ENCODE peak calls at places on chromosome 21, in five cellular contexts. N, H, F, O and G are unnamed samples.

GRCh38 chr21:35039595-35040291 is 9.4 kb downstream of the RUNX1 start:
- DNase-seq in N (no peak), H (no peak), F (no peak), O (no peak), G (no peak)

GRCh38 chr21:31908106-31909031 is 35.5 kb downstream of the HUNK start:
- DNase-seq in N (no peak), H (no peak), F (peak; percentile 83), O (no peak), G (no peak)

GRCh38 chr21:38351961-38352521 is 95.2 kb downstream of the KCNJ15 start:
- DNase-seq in N (no peak), H (no peak), F (peak; percentile 66), O (no peak), G (no peak)

GRCh38 chr21:45020629-45021427 is 53.6 kb upstream of the ADARB1 start:
- DNase-seq in N (no peak), H (no peak), F (peak; percentile 35), O (no peak), G (no peak)

GRCh38 chr21:21200103-21200938 is 202.1 kb downstream of the NCAM2 start:
- DNase-seq in N (no peak), H (no peak), F (no peak), O (no peak), G (no peak)

GRCh38 chr21:42533306-42533962 is 19.8 kb downstream of the SLC37A1 start:
- DNase-seq in N (no peak), H (no peak), F (peak; percentile 24), O (no peak), G (no peak)

GRCh38 chr21:46414965-46415275 is 43.8 kb upstream of the DIP2A start:
- DNase-seq in N (no peak), H (no peak), F (no peak), O (no peak), G (no peak)

GRCh38 chr21:36909901-36910561 is 56.4 kb downstream of the HLCS start:
- DNase-seq in N (no peak), H (no peak), F (no peak), O (no peak), G (no peak)

GRCh38 chr21:45129231-45129923 is 55.0 kb downstream of the ADARB1 start:
- DNase-seq in N (no peak), H (no peak), F (no peak), O (no peak), G (no peak)

GRCh38 chr21:38824124-38824822 is 18.5 kb downstream of the ETS2 start:
- DNase-seq in N (no peak), H (no peak), F (no peak), O (no peak), G (no peak)

GRCh38 chr21:17371470-17371869 is 141.4 kb upstream of the CXADR start:
- DNase-seq in N (no peak), H (no peak), F (no peak), O (no peak), G (no peak)

GRCh38 chr21:35179990-35180557 is 131.0 kb upstream of the RUNX1 start:
- DNase-seq in N (no peak), H (no peak), F (no peak), O (no peak), G (no peak)

GRCh38 chr21:43767980-43768867 is 7.9 kb downstream of the CSTB start:
- DNase-seq in N (no peak), H (no peak), F (peak; percentile 71), O (no peak), G (no peak)

GRCh38 chr21:20647603-20648002 is 350.6 kb upstream of the NCAM2 start:
- DNase-seq in N (no peak), H (no peak), F (no peak), O (no peak), G (no peak)

GRCh38 chr21:36551731-36552457 is 72.0 kb upstream of the CLDN14 start:
- DNase-seq in N (no peak), H (no peak), F (no peak), O (no peak), G (no peak)

GRCh38 chr21:33058468-33059318 is 11.2 kb upstream of the OLIG1 start:
- DNase-seq in N (no peak), H (no peak), F (no peak), O (no peak), G (no peak)

GRCh38 chr21:29056005-29056404 is 17.4 kb downstream of the CCT8 start:
- DNase-seq in N (no peak), H (no peak), F (no peak), O (no peak), G (no peak)

GRCh38 chr21:41927727-41928409 is 25.9 kb downstream of the C2CD2 start:
- DNase-seq in N (no peak), H (no peak), F (no peak), O (no peak), G (no peak)

GRCh38 chr21:25862596-25862995 is 127.8 kb downstream of the GABPA start:
- DNase-seq in N (no peak), H (no peak), F (no peak), O (no peak), G (no peak)

GRCh38 chr21:41460578-41461527 is 34.8 kb downstream of the MX1 start:
- DNase-seq in N (no peak), H (peak; percentile 50), F (peak; percentile 85), O (peak; percentile 55), G (peak; percentile 29)

GRCh38 chr21:42547906-42548365 is 34.3 kb downstream of the SLC37A1 start:
- DNase-seq in N (no peak), H (no peak), F (no peak), O (no peak), G (no peak)